ENCODE peak calls at places on chromosomes 7 and 10, in eight cellular contexts. C is NCI-H1105; W is ELR; E is DND-41; G is activated naive CD8-positive, alpha-beta T cell treated with anti-CD3 and anti-CD28 coated beads for 36 hours; K is heart left ventricle; S is bronchial epithelial cell; P is HEK293T. H is an unnamed sample.

GRCh38 chr7:36082910-36083309 is 70.1 kb upstream of the EEPD1 start:
- DNase-seq in C (no peak), W (peak; percentile 9), E (no peak), G (no peak), K (no peak), S (no peak), P (no peak), H (no peak)

GRCh38 chr10:30819306-30820190 is 190.0 kb upstream of the LYZL2 start:
- DNase-seq in C (no peak), W (peak; percentile 45), E (no peak), G (no peak), K (no peak), S (no peak), P (no peak), H (no peak)

GRCh38 chr7:46525876-46526275 is 604.8 kb upstream of the IGFBP3 start:
- DNase-seq in C (no peak), W (no peak), E (no peak), G (no peak), K (no peak), S (peak; percentile 28), P (no peak), H (no peak)

GRCh38 chr7:157292258-157292657 is 44.5 kb upstream of the DNAJB6 start:
- DNase-seq in C (no peak), W (no peak), E (no peak), G (no peak), K (no peak), S (no peak), P (no peak), H (no peak)

GRCh38 chr10:103659674-103660363 is 166.3 kb downstream of the NEURL1 start:
- DNase-seq in C (no peak), W (peak; percentile 87), E (peak; percentile 87), G (peak; percentile 65), K (peak; percentile 77), S (no peak), P (peak; percentile 45), H (peak; percentile 70)

GRCh38 chr7:38374507-38374906 is 101.1 kb upstream of the TARP start:
- DNase-seq in C (no peak), W (peak; percentile 56), E (peak; percentile 61), G (peak; percentile 34), K (no peak), S (peak; percentile 24), P (peak; percentile 30), H (peak; percentile 24)

GRCh38 chr10:36440539-36440938 is 684.9 kb upstream of the ANKRD30A start:
- DNase-seq in C (no peak), W (no peak), E (no peak), G (no peak), K (no peak), S (no peak), P (no peak), H (no peak)

GRCh38 chr7:142711722-142712616 is 37.3 kb upstream of the PRSS1 start:
- DNase-seq in C (peak; percentile 80), W (peak; percentile 61), E (no peak), G (no peak), K (no peak), S (peak; percentile 45), P (peak; percentile 53), H (peak; percentile 60)

GRCh38 chr7:964401-965231 is 10.1 kb upstream of the ADAP1 start:
- DNase-seq in C (no peak), W (peak; percentile 37), E (no peak), G (no peak), K (peak; percentile 72), S (no peak), P (peak; percentile 48), H (peak; percentile 56)

GRCh38 chr10:79472951-79473350 is 27.5 kb upstream of the ZCCHC24 start:
- DNase-seq in C (no peak), W (no peak), E (no peak), G (no peak), K (no peak), S (no peak), P (no peak), H (no peak)

GRCh38 chr7:75987026-75987804 is 7.2 kb downstream of the TMEM120A start:
- DNase-seq in C (no peak), W (no peak), E (no peak), G (no peak), K (peak; percentile 27), S (no peak), P (no peak), H (no peak)

GRCh38 chr10:18886102-18886501 is 162.5 kb upstream of the MALRD1 start:
- DNase-seq in C (no peak), W (no peak), E (no peak), G (no peak), K (no peak), S (no peak), P (peak; percentile 17), H (no peak)

GRCh38 chr7:106896268-106896667 is 31.2 kb downstream of the PIK3CG start:
- DNase-seq in C (no peak), W (no peak), E (no peak), G (no peak), K (no peak), S (no peak), P (no peak), H (no peak)

GRCh38 chr7:98240961-98241673 is 10.9 kb downstream of the TECPR1 start:
- DNase-seq in C (no peak), W (peak; percentile 64), E (peak; percentile 11), G (peak; percentile 23), K (no peak), S (peak; percentile 18), P (peak; percentile 76), H (peak; percentile 29)

GRCh38 chr7:47661051-47661714 is 79.3 kb upstream of the TNS3 start:
- DNase-seq in C (no peak), W (no peak), E (no peak), G (no peak), K (no peak), S (no peak), P (no peak), H (peak; percentile 61)

GRCh38 chr7:24715661-24716479 is 41.4 kb downstream of the GSDME start:
- DNase-seq in C (no peak), W (peak; percentile 60), E (peak; percentile 60), G (no peak), K (no peak), S (no peak), P (peak; percentile 50), H (peak; percentile 85)